ENCODE peak calls at places on chromosomes 12 and 14, in four cellular contexts. V, L, B and O are unnamed samples.

GRCh38 chr14:33404964-33405574 is 466.4 kb downstream of the NPAS3 start:
- DNase-seq in B (no peak), V (no peak), L (no peak), O (no peak)

GRCh38 chr14:50060871-50061663 is 55.3 kb downstream of the VCPKMT start:
- DNase-seq in B (peak), L (peak), V (peak), O (peak)

GRCh38 chr14:95218472-95219193 is 61.3 kb upstream of the DICER1 start:
- DNase-seq in B (no peak), V (no peak), L (no peak), O (no peak)

GRCh38 chr14:94115068-94115591 is 4.6 kb downstream of the IFI27 start:
- DNase-seq in L (no peak), V (no peak), B (no peak), O (no peak)

GRCh38 chr12:80780746-80781145 is 64.0 kb downstream of the MYF5 start:
- DNase-seq in B (no peak), L (no peak), V (no peak), O (no peak)

GRCh38 chr12:126182619-126183236 is 1117.5 kb downstream of the AACS start:
- DNase-seq in L (no peak), B (peak), V (no peak), O (no peak)

GRCh38 chr14:21825147-21825743 is 151.6 kb upstream of the OR4E1 start:
- DNase-seq in V (no peak), L (no peak), B (no peak), O (no peak)

GRCh38 chr14:58288106-58288792 is 10.1 kb upstream of the ARID4A start:
- DNase-seq in V (no peak), L (no peak), B (no peak), O (no peak)

GRCh38 chr14:68143341-68143807 is 323.8 kb downstream of the RAD51B start:
- DNase-seq in L (no peak), V (no peak), B (peak), O (no peak)

GRCh38 chr14:36971263-36971855 is 201.0 kb downstream of the SLC25A21 start:
- DNase-seq in L (no peak), B (no peak), V (no peak), O (no peak)

GRCh38 chr14:63632932-63633514 is 8.6 kb downstream of the WDR89 start:
- DNase-seq in L (no peak), B (no peak), V (no peak), O (no peak)

GRCh38 chr14:26966942-26967341 is 369.1 kb upstream of the NOVA1 start:
- DNase-seq in V (no peak), L (peak), B (no peak), O (no peak)

GRCh38 chr14:103087343-103087835 is 3.4 kb downstream of the LBHD2 start:
- DNase-seq in B (no peak), L (no peak), V (peak), O (no peak)

GRCh38 chr12:53060064-53060720 is 10.3 kb downstream of the TNS2 start:
- DNase-seq in B (no peak), L (no peak), V (no peak), O (no peak)

GRCh38 chr14:31937730-31938346 is 139.3 kb upstream of the ARHGAP5 start:
- DNase-seq in B (no peak), L (peak), V (no peak), O (no peak)

GRCh38 chr14:66610154-66610563 is 102.2 kb downstream of the GPHN start:
- DNase-seq in L (no peak), V (no peak), B (no peak), O (no peak)

GRCh38 chr14:78704965-78705364 is 534.8 kb downstream of the NRXN3 start:
- DNase-seq in B (no peak), V (no peak), L (no peak), O (no peak)

GRCh38 chr14:80978403-80978802 is 23.0 kb downstream of the TSHR start:
- DNase-seq in V (no peak), B (no peak), L (no peak), O (no peak)

GRCh38 chr14:42429401-42429800 is 822.7 kb downstream of the LRFN5 start:
- DNase-seq in V (no peak), L (no peak), B (no peak), O (no peak)

GRCh38 chr12:117580718-117581062 is 219.3 kb upstream of the NOS1 start:
- DNase-seq in L (no peak), V (no peak), B (no peak), O (no peak)

GRCh38 chr12:75724913-75725312 is 213.5 kb upstream of the KRR1 start:
- DNase-seq in B (peak), L (no peak), V (no peak), O (no peak)

GRCh38 chr12:116958402-116959197 is 47.9 kb downstream of the FBXW8 start:
- DNase-seq in L (no peak), V (no peak), B (no peak), O (no peak)

GRCh38 chr12:51421266-51421884 is 3.3 kb upstream of the SLC4A8 start:
- DNase-seq in B (peak), L (peak), V (no peak), O (peak)

GRCh38 chr14:61456720-61457119 is 135.3 kb downstream of the PRKCH start:
- DNase-seq in V (peak), L (no peak), B (peak), O (no peak)

GRCh38 chr12:89391726-89392336 is 39.5 kb upstream of the DUSP6 start:
- DNase-seq in V (no peak), L (no peak), B (no peak), O (no peak)

GRCh38 chr12:10184261-10184843 is 5.5 kb downstream of the TMEM52B start:
- DNase-seq in L (no peak), V (no peak), B (no peak), O (peak)

GRCh38 chr12:131422744-131423143 is 288.1 kb upstream of the SFSWAP start:
- DNase-seq in B (no peak), L (no peak), V (peak), O (no peak)

GRCh38 chr14:19823178-19823577 is 19.6 kb downstream of the OR4N2 start:
- DNase-seq in B (no peak), L (no peak), V (no peak), O (no peak)

GRCh38 chr12:131287938-131288797 is 334.5 kb downstream of the ADGRD1 start:
- DNase-seq in V (peak), B (no peak), L (no peak), O (no peak)

GRCh38 chr14:60064491-60065072 is 27.1 kb upstream of the PCNX4 start:
- DNase-seq in V (no peak), B (peak), L (no peak), O (no peak)

GRCh38 chr14:73878436-73878835 is 8.2 kb upstream of the ZNF410 start:
- DNase-seq in V (no peak), B (no peak), L (no peak), O (no peak)

GRCh38 chr12:1533205-1533601 is 61.2 kb downstream of the FBXL14 start:
- DNase-seq in B (no peak), V (no peak), L (no peak), O (no peak)

GRCh38 chr14:71438684-71439083 is 493.5 kb upstream of the RGS6 start:
- DNase-seq in L (no peak), V (no peak), B (peak), O (no peak)

GRCh38 chr14:102731871-102732800 is 45.1 kb upstream of the TRAF3 start:
- DNase-seq in L (no peak), B (no peak), V (no peak), O (no peak)

GRCh38 chr14:77139540-77140342 is 1.9 kb downstream of the ZDHHC22 start:
- DNase-seq in B (no peak), L (no peak), V (peak), O (no peak)
- TF ChIP-seq CTCF in B (peak), L (peak), V (peak), O (peak)

DNA sequence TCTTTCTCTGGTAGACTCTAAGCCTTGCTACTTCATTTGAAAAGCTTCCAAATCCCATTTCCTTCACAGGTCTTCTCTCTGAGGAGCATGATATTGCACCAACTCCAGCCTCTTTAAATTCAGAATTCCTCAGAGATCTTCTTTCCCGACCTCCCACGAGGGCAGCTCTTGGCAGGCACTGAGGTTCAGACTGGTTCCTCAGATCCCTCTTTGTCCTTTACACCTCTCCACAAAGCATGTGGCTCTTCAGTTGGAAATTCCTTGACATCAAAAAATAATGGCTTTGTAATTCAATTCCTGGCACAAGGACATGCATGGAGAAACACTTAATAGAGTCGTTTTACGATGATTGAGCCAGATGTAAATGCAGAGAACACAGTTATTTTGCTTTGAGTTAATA is 63.2 kb upstream of the TMX1 start:
- DNase-seq in B (no peak), L (no peak), V (no peak), O (no peak)
- H3K4me3 ChIP-seq in B (no peak), L (no peak), V (no peak), O (no peak)

GRCh38 chr14:77151245-77151644 is 9.7 kb upstream of the ZDHHC22 start:
- DNase-seq in L (no peak), V (peak), B (no peak), O (no peak)
- TF ChIP-seq CTCF in L (peak), V (no peak), B (peak), O (peak)

DNA sequence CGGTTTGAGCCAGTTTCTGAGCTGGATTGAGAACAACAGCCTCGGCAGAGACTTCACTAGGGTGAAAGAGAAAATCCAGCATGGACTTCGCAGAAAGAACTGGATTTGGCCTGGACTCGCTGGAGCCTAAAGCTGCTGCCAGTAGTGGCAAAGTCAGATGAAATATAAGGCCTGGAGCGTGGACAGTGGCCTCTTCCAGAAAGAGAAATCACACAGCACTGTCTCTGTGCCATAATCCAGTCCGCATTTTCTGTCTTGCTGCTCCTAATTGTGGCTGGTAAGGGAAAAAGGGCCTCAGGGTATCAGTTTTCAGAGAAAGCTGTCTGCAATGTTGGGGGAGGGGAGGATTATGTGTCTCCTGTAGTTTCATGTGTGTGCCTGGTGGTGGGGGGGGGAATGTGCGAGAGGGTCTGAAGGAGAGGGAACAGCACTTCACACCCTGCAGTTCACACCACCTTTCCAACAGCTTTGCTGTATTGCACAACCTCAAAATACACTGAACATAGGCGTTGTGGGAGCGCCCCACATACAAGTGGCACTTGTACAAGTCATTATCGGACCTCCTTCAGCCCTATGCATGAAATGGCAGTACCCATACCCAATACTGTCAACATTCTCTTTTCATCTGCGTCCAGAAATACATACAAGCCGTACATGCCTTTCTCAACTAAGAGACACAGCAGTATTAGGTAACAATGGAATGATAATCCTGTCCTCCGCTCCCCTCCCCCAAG is 107.6 kb upstream of the ATF7IP start:
- DNase-seq in V (peak), L (peak), B (peak), O (peak)
- H3K4me3 ChIP-seq in V (no peak), L (no peak), B (no peak), O (no peak)